ENCODE peak calls at places on chromosomes 5 and 9, in four cellular contexts. U is T-helper 2 cell, I is Daoy, A is tibial artery. K is an unnamed sample.

GRCh38 chr9:1458503-1458902 is 408.3 kb downstream of the DMRT2 start:
- DNase-seq in I (peak; percentile 93), A (no peak), U (no peak), K (no peak)

GRCh38 chr5:175219256-175219835 is 224.6 kb downstream of the DRD1 start:
- DNase-seq in A (no peak), U (no peak), I (no peak), K (no peak)

GRCh38 chr9:108854641-108855528 is 901 bp downstream of the ACTL7B start:
- DNase-seq in I (no peak), U (no peak), A (no peak), K (no peak)

GRCh38 chr5:150164640-150165039 is 1.9 kb upstream of the CDX1 start:
- DNase-seq in U (no peak), A (no peak), I (no peak), K (peak; percentile 39)

GRCh38 chr9:37011530-37011929 is 22.5 kb downstream of the PAX5 start:
- DNase-seq in A (no peak), I (no peak), U (no peak), K (no peak)

GRCh38 chr9:84851935-84852585 is 182.5 kb downstream of the NTRK2 start:
- DNase-seq in I (peak; percentile 86), A (peak; percentile 87), U (no peak), K (no peak)

GRCh38 chr9:119026120-119026519 is 343.1 kb downstream of the BRINP1 start:
- DNase-seq in I (no peak), A (peak; percentile 86), U (no peak), K (peak; percentile 42)

GRCh38 chr5:129905467-129906176 is 1.4 kb downstream of the CHSY3 start:
- DNase-seq in I (peak; percentile 23), U (no peak), A (peak; percentile 65), K (no peak)

GRCh38 chr9:91818226-91818587 is 131.8 kb downstream of the ROR2 start:
- DNase-seq in A (no peak), U (no peak), I (no peak), K (no peak)

GRCh38 chr9:4016789-4017188 is 283.1 kb downstream of the GLIS3 start:
- DNase-seq in I (no peak), U (no peak), A (no peak), K (no peak)

GRCh38 chr5:150347003-150347402 is 10.5 kb upstream of the TCOF1 start:
- DNase-seq in A (no peak), U (no peak), I (no peak), K (no peak)

GRCh38 chr5:90173299-90174030 is 236.1 kb downstream of the CETN3 start:
- DNase-seq in U (no peak), A (no peak), I (no peak), K (no peak)

GRCh38 chr5:56139978-56140562 is 93.1 kb downstream of the ANKRD55 start:
- DNase-seq in A (no peak), U (no peak), I (no peak), K (no peak)

GRCh38 chr5:88829053-88829452 is 53.9 kb downstream of the MEF2C start:
- DNase-seq in I (no peak), U (no peak), A (no peak), K (no peak)

GRCh38 chr9:87405677-87406544 is 91.8 kb upstream of the DAPK1 start:
- DNase-seq in I (no peak), A (no peak), U (no peak), K (no peak)

GRCh38 chr5:141223112-141223783 is at the start of gene PCDHB14:
- DNase-seq in I (peak; percentile 44), U (no peak), A (no peak), K (no peak)

GRCh38 chr5:156328176-156328575 is 1.2 kb downstream of the SGCD start:
- DNase-seq in I (no peak), A (no peak), U (no peak), K (no peak)

GRCh38 chr5:143585970-143586369 is 182.5 kb upstream of the NR3C1 start:
- DNase-seq in I (no peak), A (no peak), U (no peak), K (no peak)

GRCh38 chr5:132780577-132780976 is 3.5 kb upstream of the SEPTIN8 start:
- DNase-seq in I (no peak), U (no peak), A (no peak), K (no peak)

GRCh38 chr5:149940941-149941644 is 3.5 kb downstream of the PDE6A start:
- DNase-seq in U (no peak), I (no peak), A (no peak), K (no peak)

GRCh38 chr5:139711067-139711851 is 63.1 kb downstream of the CXXC5 start:
- DNase-seq in I (peak; percentile 92), A (peak; percentile 89), U (peak; percentile 23), K (peak; percentile 30)

GRCh38 chr9:28801144-28801799 is 1228.0 kb upstream of the C9orf72 start:
- DNase-seq in A (no peak), U (no peak), I (no peak), K (no peak)

GRCh38 chr5:44046581-44047327 is 342.5 kb downstream of the FGF10 start:
- DNase-seq in I (no peak), A (no peak), U (no peak), K (no peak)

GRCh38 chr9:130237763-130238524 is 27.6 kb upstream of the HMCN2 start:
- DNase-seq in A (no peak), U (no peak), I (no peak), K (no peak)

GRCh38 chr9:123749580-123750202 is 180.2 kb downstream of the DENND1A start:
- DNase-seq in A (no peak), U (no peak), I (peak; percentile 30), K (no peak)

GRCh38 chr5:165334186-165334585 is 1828.8 kb downstream of the MAT2B start:
- DNase-seq in I (peak; percentile 20), U (no peak), A (no peak), K (no peak)

GRCh38 chr9:136848393-136849037 is 694 bp upstream of the PHPT1 start:
- DNase-seq in I (no peak), A (peak; percentile 83), U (no peak), K (peak; percentile 51)

GRCh38 chr5:137412136-137412535 is 87.0 kb downstream of the SPOCK1 start:
- DNase-seq in A (no peak), I (no peak), U (no peak), K (no peak)

GRCh38 chr9:14203366-14204056 is 110.4 kb downstream of the NFIB start:
- DNase-seq in A (peak; percentile 88), U (no peak), I (peak; percentile 56), K (peak; percentile 74)

GRCh38 chr5:58346001-58346400 is 113.9 kb downstream of the PLK2 start:
- DNase-seq in I (no peak), U (no peak), A (no peak), K (no peak)

K was measured in left ventricle myocardium inferior.